ENCODE peak calls at places on chromosome 3, in nine cellular contexts. X, K, Q, P, U, W, F, D and S are unnamed samples.

GRCh38 chr3:5051772-5052171 is 70.3 kb upstream of the ARL8B start:
- DNase-seq in X (no peak), K (no peak), Q (no peak), P (no peak), U (no peak), W (no peak), F (no peak), D (no peak), S (no peak)

GRCh38 chr3:115550285-115550741 is 73.0 kb upstream of the GAP43 start:
- DNase-seq in X (no peak), K (no peak), Q (no peak), P (no peak), U (no peak), W (no peak), F (peak; percentile 70), D (no peak), S (no peak)

GRCh38 chr3:52851348-52851747 is 16.5 kb upstream of the MUSTN1 start:
- DNase-seq in X (peak; percentile 61), K (no peak), Q (no peak), P (no peak), U (peak; percentile 49), W (peak; percentile 51), F (no peak), D (no peak), S (no peak)

GRCh38 chr3:128624526-128625138 is 26.0 kb downstream of the RPN1 start:
- DNase-seq in X (no peak), K (no peak), Q (no peak), P (no peak), U (no peak), W (no peak), F (no peak), D (no peak), S (no peak)

GRCh38 chr3:7630351-7630911 is 769.5 kb downstream of the GRM7 start:
- DNase-seq in X (no peak), K (no peak), Q (no peak), P (no peak), U (no peak), W (no peak), F (no peak), D (no peak), S (no peak)

GRCh38 chr3:13705702-13706280 is 156.9 kb downstream of the FBLN2 start:
- DNase-seq in X (no peak), K (peak; percentile 5), Q (no peak), P (no peak), U (no peak), W (no peak), F (peak; percentile 34), D (no peak), S (no peak)

GRCh38 chr3:103181175-103181574 is 746.4 kb downstream of the ZPLD1 start:
- DNase-seq in X (peak; percentile 26), K (no peak), Q (no peak), P (no peak), U (no peak), W (no peak), F (no peak), D (no peak), S (no peak)

GRCh38 chr3:54374214-54374855 is 252.0 kb downstream of the CACNA2D3 start:
- DNase-seq in X (peak; percentile 51), K (no peak), Q (no peak), P (no peak), U (peak; percentile 1), W (peak; percentile 4), F (no peak), D (no peak), S (no peak)

GRCh38 chr3:188584162-188584529 is 430.2 kb downstream of the LPP start:
- DNase-seq in X (peak; percentile 78), K (no peak), Q (no peak), P (no peak), U (peak; percentile 80), W (no peak), F (no peak), D (no peak), S (no peak)

GRCh38 chr3:169869484-169870304 is at the start of gene LRRC31:
- DNase-seq in X (no peak), K (no peak), Q (no peak), P (no peak), U (no peak), W (no peak), F (no peak), D (no peak), S (no peak)